ENCODE peak calls at places on chromosome 17, in six cellular contexts. One of them, this sample, is unnamed.

GRCh38 chr17:49616546-49617205 is 41.0 kb downstream of the NXPH3 start:
- DNase-seq in HepG2: no peak
- DNase-seq in lower leg skin: peak
- DNase-seq in stomach: peak
- DNase-seq in GM12891: no peak
- DNase-seq in thyroid gland: peak
- DNase-seq in this sample: peak

GRCh38 chr17:72479113-72479512 is 358.3 kb downstream of the SOX9 start:
- DNase-seq in stomach: no peak
- DNase-seq in GM12891: no peak
- DNase-seq in lower leg skin: no peak
- DNase-seq in thyroid gland: no peak
- DNase-seq in HepG2: peak
- DNase-seq in this sample: no peak

GRCh38 chr17:413016-413350 is 60.4 kb upstream of the RPH3AL start:
- DNase-seq in HepG2: no peak
- DNase-seq in GM12891: no peak
- DNase-seq in lower leg skin: no peak
- DNase-seq in thyroid gland: no peak
- DNase-seq in stomach: no peak
- DNase-seq in this sample: no peak

GRCh38 chr17:29433551-29433950 is 43.4 kb downstream of the TAOK1 start:
- DNase-seq in GM12891: no peak
- DNase-seq in lower leg skin: no peak
- DNase-seq in HepG2: no peak
- DNase-seq in stomach: no peak
- DNase-seq in thyroid gland: no peak
- DNase-seq in this sample: no peak

GRCh38 chr17:19022128-19022527 is 17.6 kb upstream of the FAM83G start:
- DNase-seq in lower leg skin: no peak
- DNase-seq in stomach: no peak
- DNase-seq in thyroid gland: no peak
- DNase-seq in GM12891: no peak
- DNase-seq in HepG2: no peak
- DNase-seq in this sample: no peak

GRCh38 chr17:56808503-56808902 is 25.2 kb downstream of the C17orf67 start:
- DNase-seq in HepG2: no peak
- DNase-seq in thyroid gland: no peak
- DNase-seq in stomach: no peak
- DNase-seq in GM12891: no peak
- DNase-seq in lower leg skin: no peak
- DNase-seq in this sample: no peak

GRCh38 chr17:65685110-65685509 is 123.7 kb upstream of the AXIN2 start:
- DNase-seq in HepG2: no peak
- DNase-seq in GM12891: no peak
- DNase-seq in stomach: no peak
- DNase-seq in lower leg skin: no peak
- DNase-seq in thyroid gland: no peak
- DNase-seq in this sample: no peak

GRCh38 chr17:59469786-59470485 is 95.5 kb upstream of the DHX40 start:
- DNase-seq in lower leg skin: peak
- DNase-seq in GM12891: no peak
- DNase-seq in thyroid gland: no peak
- DNase-seq in HepG2: peak
- DNase-seq in stomach: no peak
- DNase-seq in this sample: no peak

GRCh38 chr17:72588961-72589360 is 468.1 kb downstream of the SOX9 start:
- DNase-seq in lower leg skin: no peak
- DNase-seq in HepG2: peak
- DNase-seq in thyroid gland: no peak
- DNase-seq in stomach: peak
- DNase-seq in GM12891: no peak
- DNase-seq in this sample: no peak

GRCh38 chr17:45432405-45433113 is at the start of gene ARHGAP27:
- DNase-seq in GM12891: no peak
- DNase-seq in thyroid gland: peak
- DNase-seq in stomach: peak
- DNase-seq in HepG2: no peak
- DNase-seq in lower leg skin: peak
- DNase-seq in this sample: peak

GRCh38 chr17:20009302-20010098 is at the start of gene SPECC1:
- DNase-seq in thyroid gland: peak
- DNase-seq in GM12891: peak
- DNase-seq in stomach: peak
- DNase-seq in lower leg skin: peak
- DNase-seq in HepG2: peak
- DNase-seq in this sample: peak

GRCh38 chr17:69717214-69717613 is 302.7 kb downstream of the MAP2K6 start:
- DNase-seq in HepG2: no peak
- DNase-seq in lower leg skin: no peak
- DNase-seq in thyroid gland: no peak
- DNase-seq in GM12891: no peak
- DNase-seq in stomach: no peak
- DNase-seq in this sample: no peak

GRCh38 chr17:27569257-27569722 is 61.7 kb upstream of the LGALS9 start:
- DNase-seq in HepG2: no peak
- DNase-seq in lower leg skin: no peak
- DNase-seq in thyroid gland: peak
- DNase-seq in stomach: no peak
- DNase-seq in GM12891: peak
- DNase-seq in this sample: no peak

GRCh38 chr17:68184816-68185436 is 62.9 kb upstream of the AMZ2 start:
- DNase-seq in thyroid gland: no peak
- DNase-seq in stomach: no peak
- DNase-seq in lower leg skin: peak
- DNase-seq in HepG2: no peak
- DNase-seq in GM12891: peak
- DNase-seq in this sample: no peak

GRCh38 chr17:75555679-75556153 is 30.2 kb downstream of the LLGL2 start:
- DNase-seq in GM12891: no peak
- DNase-seq in stomach: peak
- DNase-seq in HepG2: no peak
- DNase-seq in thyroid gland: no peak
- DNase-seq in lower leg skin: no peak
- DNase-seq in this sample: no peak

GRCh38 chr17:75109407-75110236 is at the start of gene ARMC7:
- DNase-seq in HepG2: peak
- DNase-seq in GM12891: peak
- DNase-seq in thyroid gland: peak
- DNase-seq in stomach: peak
- DNase-seq in lower leg skin: peak
- DNase-seq in this sample: peak

GRCh38 chr17:557371-557770 is 157.3 kb downstream of the VPS53 start:
- DNase-seq in GM12891: no peak
- DNase-seq in lower leg skin: no peak
- DNase-seq in thyroid gland: no peak
- DNase-seq in stomach: no peak
- DNase-seq in HepG2: no peak
- DNase-seq in this sample: no peak

GRCh38 chr17:30477758-30478115 is 529 bp downstream of the GOSR1 start:
- DNase-seq in stomach: no peak
- DNase-seq in HepG2: peak
- DNase-seq in GM12891: peak
- DNase-seq in lower leg skin: no peak
- DNase-seq in thyroid gland: no peak
- DNase-seq in this sample: no peak

GRCh38 chr17:77011173-77012011 is 129.4 kb upstream of the SEC14L1 start:
- DNase-seq in GM12891: no peak
- DNase-seq in stomach: peak
- DNase-seq in thyroid gland: peak
- DNase-seq in HepG2: peak
- DNase-seq in lower leg skin: no peak
- DNase-seq in this sample: peak

DNA sequence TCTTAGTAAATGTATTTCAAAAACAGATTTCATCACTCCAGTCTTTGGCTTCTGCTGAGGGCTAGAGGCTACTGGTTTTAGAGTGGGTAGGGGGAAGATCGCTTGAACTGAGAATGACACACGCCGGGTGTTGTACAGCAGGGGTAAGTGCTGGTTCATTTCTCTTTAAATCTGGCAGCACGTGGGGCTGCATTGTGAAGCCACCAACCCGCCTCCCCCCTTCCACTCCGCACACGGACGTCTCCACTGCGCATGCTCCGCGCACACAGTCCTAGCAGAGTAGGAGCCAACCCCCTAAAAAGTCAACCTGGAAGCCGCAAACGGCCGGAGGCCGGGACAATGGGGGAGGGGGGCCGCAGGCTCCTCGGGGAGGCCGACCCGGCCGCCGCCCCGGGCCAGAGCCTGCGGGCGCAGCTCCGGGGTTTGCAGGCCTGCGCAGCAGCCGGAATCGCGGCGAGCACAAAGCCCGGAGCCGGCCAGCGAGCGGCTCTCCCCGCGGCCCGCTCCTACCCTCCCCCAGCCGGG is 1.3 kb downstream of the UBE2G1 start:
- DNase-seq in stomach: peak
- DNase-seq in thyroid gland: peak
- DNase-seq in lower leg skin: peak
- DNase-seq in GM12891: peak
- DNase-seq in HepG2: peak
- DNase-seq in this sample: peak
- TF ChIP-seq POLR2A in stomach: no peak
- TF ChIP-seq POLR2A in thyroid gland: peak
- TF ChIP-seq POLR2A in lower leg skin: no peak
- TF ChIP-seq POLR2A in GM12891: no peak
- TF ChIP-seq POLR2A in HepG2: peak
- TF ChIP-seq POLR2A in this sample: peak

DNA sequence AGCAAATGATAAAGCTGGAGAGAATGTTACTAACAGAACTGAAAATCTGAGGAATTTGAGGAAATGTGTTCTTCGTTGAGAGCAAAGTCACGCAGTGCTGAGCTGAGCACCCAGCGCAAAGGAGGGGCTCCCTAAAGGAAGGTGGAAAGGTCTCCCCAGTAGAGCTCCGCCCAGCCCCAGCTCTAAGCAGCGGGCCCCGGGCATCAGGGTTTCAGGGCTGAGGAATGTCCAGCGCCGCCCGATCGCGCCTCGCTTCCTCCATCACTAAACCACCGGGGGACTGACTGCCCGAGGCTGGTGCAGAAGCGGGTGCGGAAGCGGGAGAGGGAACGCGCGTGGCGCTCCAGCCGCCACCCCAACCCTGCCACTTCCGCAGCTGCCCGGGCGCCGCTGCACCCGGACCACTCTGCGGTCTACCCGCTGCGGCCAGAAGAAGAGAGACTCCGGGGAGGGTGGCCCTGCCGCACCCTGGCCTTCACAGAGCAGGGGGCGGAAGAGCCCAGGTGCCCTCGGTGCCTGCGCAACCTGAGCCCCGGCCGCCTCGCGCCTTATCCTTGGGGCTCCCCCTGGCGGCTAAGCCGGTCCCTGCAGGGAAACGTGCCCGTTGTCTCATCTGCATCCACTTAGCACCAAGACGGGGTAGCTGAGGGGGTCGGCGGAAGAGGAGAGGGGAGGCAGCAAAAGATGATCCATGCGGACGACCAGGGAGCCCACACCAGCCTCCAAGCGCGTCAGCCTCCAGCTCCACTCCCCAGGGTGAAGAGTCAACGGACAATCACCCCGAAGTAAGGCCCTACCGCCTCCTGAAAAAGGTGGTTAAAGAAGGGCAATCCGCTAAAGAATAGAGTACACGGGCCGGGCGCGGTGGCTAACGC is 12.4 kb upstream of the GUCY2D start:
- DNase-seq in thyroid gland: peak
- DNase-seq in lower leg skin: peak
- DNase-seq in HepG2: peak
- DNase-seq in stomach: peak
- DNase-seq in GM12891: peak
- DNase-seq in this sample: peak
- TF ChIP-seq POLR2A in thyroid gland: no peak
- TF ChIP-seq POLR2A in lower leg skin: no peak
- TF ChIP-seq POLR2A in HepG2: no peak
- TF ChIP-seq POLR2A in stomach: no peak
- TF ChIP-seq POLR2A in GM12891: no peak
- TF ChIP-seq POLR2A in this sample: no peak

DNA sequence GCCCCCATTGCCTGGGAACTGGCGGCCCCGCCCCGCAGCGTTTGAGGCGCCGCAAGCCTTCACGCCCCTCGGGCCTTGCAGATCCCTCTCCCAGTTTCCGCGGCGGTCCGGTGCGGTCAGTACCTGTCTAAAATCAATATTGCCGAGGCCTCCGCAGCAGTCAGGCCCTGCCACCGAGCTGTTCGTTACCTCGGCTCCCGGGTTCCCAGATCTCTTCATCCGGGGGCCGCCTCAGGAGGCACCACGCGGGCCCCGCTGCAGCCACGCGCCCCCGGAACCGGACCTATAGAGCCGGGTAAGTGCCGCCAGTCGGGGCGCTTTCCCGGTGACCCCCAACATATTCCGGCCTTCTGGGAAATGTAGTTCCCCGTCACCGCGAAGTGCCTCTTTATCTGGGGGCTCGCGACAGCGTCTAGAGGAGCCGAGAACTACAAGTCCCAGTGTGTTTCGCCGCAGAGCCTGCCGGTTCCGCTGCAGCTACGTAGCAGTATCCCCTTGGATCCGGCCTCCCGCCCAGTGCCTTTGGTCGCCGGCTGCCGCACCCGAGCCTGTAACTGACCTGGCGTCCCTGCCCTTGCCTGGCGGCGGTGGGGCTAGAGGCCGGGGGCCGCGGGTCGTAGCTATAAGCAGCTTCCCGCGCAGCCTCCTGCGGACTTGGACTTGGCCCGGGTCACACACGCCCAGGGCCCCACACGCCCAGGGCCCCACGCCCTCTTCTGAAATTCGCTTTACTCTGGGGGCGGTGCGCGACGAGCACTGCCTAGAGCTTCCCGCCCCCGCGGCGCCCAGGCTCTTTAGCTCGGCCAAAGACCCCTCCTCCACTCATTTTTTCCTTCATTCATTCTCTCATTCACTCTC is at the start of gene PEMT:
- DNase-seq in thyroid gland: peak
- DNase-seq in lower leg skin: peak
- DNase-seq in stomach: peak
- DNase-seq in HepG2: peak
- DNase-seq in GM12891: peak
- DNase-seq in this sample: peak
- TF ChIP-seq POLR2A in thyroid gland: no peak
- TF ChIP-seq POLR2A in lower leg skin: no peak
- TF ChIP-seq POLR2A in stomach: peak
- TF ChIP-seq POLR2A in HepG2: peak
- TF ChIP-seq POLR2A in GM12891: peak
- TF ChIP-seq POLR2A in this sample: no peak

GRCh38 chr17:7021993-7022778 is 664 bp upstream of the BCL6B start:
- DNase-seq in HepG2: no peak
- DNase-seq in lower leg skin: peak
- DNase-seq in GM12891: peak
- DNase-seq in stomach: peak
- DNase-seq in thyroid gland: peak
- DNase-seq in this sample: peak

GRCh38 chr17:7024402-7024785 is 1.5 kb downstream of the BCL6B start:
- DNase-seq in thyroid gland: no peak
- DNase-seq in lower leg skin: no peak
- DNase-seq in GM12891: no peak
- DNase-seq in HepG2: no peak
- DNase-seq in stomach: no peak
- DNase-seq in this sample: no peak

GRCh38 chr17:7025240-7025639 is 2.4 kb downstream of the BCL6B start:
- DNase-seq in HepG2: no peak
- DNase-seq in thyroid gland: no peak
- DNase-seq in lower leg skin: no peak
- DNase-seq in GM12891: no peak
- DNase-seq in stomach: no peak
- DNase-seq in this sample: no peak

GRCh38 chr17:7022791-7023571 is at the start of gene BCL6B:
- DNase-seq in stomach: no peak
- DNase-seq in HepG2: no peak
- DNase-seq in thyroid gland: no peak
- DNase-seq in lower leg skin: no peak
- DNase-seq in GM12891: no peak
- DNase-seq in this sample: no peak

GRCh38 chr17:7023576-7024401 is 939 bp downstream of the BCL6B start:
- DNase-seq in thyroid gland: peak
- DNase-seq in HepG2: no peak
- DNase-seq in lower leg skin: peak
- DNase-seq in GM12891: peak
- DNase-seq in stomach: peak
- DNase-seq in this sample: peak
- TF ChIP-seq POLR2A in thyroid gland: no peak
- TF ChIP-seq POLR2A in HepG2: no peak
- TF ChIP-seq POLR2A in lower leg skin: peak
- TF ChIP-seq POLR2A in GM12891: no peak
- TF ChIP-seq POLR2A in stomach: no peak
- TF ChIP-seq POLR2A in this sample: no peak

This sample was measured in tibial nerve.